ENCODE peak calls at places on chromosomes 5 and 9, in eight cellular contexts. O is bronchial epithelial cell, Z is hepatocyte, H is GM23338, A is adrenal gland, X is heart right ventricle, W is AG04450, Q is sigmoid colon. B is an unnamed sample.
A peak's percentile ranks its signal among the peaks of the same experiment; 100 is the strongest.

GRCh38 chr5:154371687-154372086 is 74.1 kb upstream of the SAP30L start:
- DNase-seq in O (peak; percentile 75), Z (peak; percentile 46), H (no peak), A (no peak), X (peak; percentile 17), W (peak; percentile 73), Q (no peak), B (no peak)

GRCh38 chr9:8799231-8800014 is 999.8 kb upstream of the DMAC1 start:
- DNase-seq in O (no peak), Z (no peak), H (peak; percentile 30), A (no peak), X (no peak), W (no peak), Q (no peak), B (no peak)

GRCh38 chr9:124654431-124654830 is 116.7 kb downstream of the NR6A1 start:
- DNase-seq in O (peak; percentile 33), Z (no peak), H (no peak), A (no peak), X (no peak), W (no peak), Q (no peak), B (no peak)

GRCh38 chr5:135442387-135443256 is 4.5 kb downstream of the DCANP1 start:
- DNase-seq in O (no peak), Z (no peak), H (no peak), A (no peak), X (no peak), W (no peak), Q (peak; percentile 46), B (peak; percentile 82)

GRCh38 chr9:17847908-17848307 is 269.0 kb downstream of the SH3GL2 start:
- DNase-seq in O (no peak), Z (no peak), H (no peak), A (no peak), X (no peak), W (no peak), Q (no peak), B (no peak)

GRCh38 chr5:179264053-179264540 is 81.2 kb downstream of the ADAMTS2 start:
- DNase-seq in O (no peak), Z (no peak), H (no peak), A (peak; percentile 11), X (no peak), W (no peak), Q (peak; percentile 56), B (peak; percentile 70)

GRCh38 chr9:87184956-87185642 is 237.8 kb upstream of the GAS1 start:
- DNase-seq in O (no peak), Z (no peak), H (no peak), A (no peak), X (no peak), W (no peak), Q (no peak), B (no peak)

GRCh38 chr5:78717674-78718073 is 69.1 kb upstream of the LHFPL2 start:
- DNase-seq in O (peak; percentile 18), Z (peak; percentile 47), H (no peak), A (no peak), X (no peak), W (peak; percentile 36), Q (no peak), B (no peak)

GRCh38 chr5:160749682-160750081 is 102.3 kb downstream of the ATP10B start:
- DNase-seq in O (no peak), Z (no peak), H (no peak), A (no peak), X (no peak), W (no peak), Q (no peak), B (no peak)

GRCh38 chr5:105929865-105930264 is 1740.9 kb downstream of the EFNA5 start:
- DNase-seq in O (no peak), Z (no peak), H (no peak), A (no peak), X (no peak), W (no peak), Q (no peak), B (no peak)

GRCh38 chr9:27539479-27540441 is 10.1 kb upstream of the MOB3B start:
- DNase-seq in O (peak; percentile 82), Z (peak; percentile 45), H (no peak), A (no peak), X (no peak), W (peak; percentile 51), Q (peak; percentile 83), B (no peak)

GRCh38 chr5:33834334-33834733 is 57.5 kb downstream of the ADAMTS12 start:
- DNase-seq in O (no peak), Z (no peak), H (no peak), A (no peak), X (no peak), W (no peak), Q (no peak), B (no peak)

GRCh38 chr5:1378096-1378495 is 33.2 kb upstream of the CLPTM1L start:
- DNase-seq in O (no peak), Z (no peak), H (no peak), A (no peak), X (no peak), W (no peak), Q (no peak), B (no peak)

GRCh38 chr5:178162481-178162880 is 8.8 kb upstream of the NHP2 start:
- DNase-seq in O (no peak), Z (no peak), H (no peak), A (no peak), X (no peak), W (no peak), Q (no peak), B (no peak)

GRCh38 chr9:137129089-137129455 is 9.9 kb upstream of the GRIN1 start:
- DNase-seq in O (no peak), Z (no peak), H (peak; percentile 57), A (no peak), X (no peak), W (no peak), Q (no peak), B (no peak)

GRCh38 chr5:89686081-89686765 is 723.3 kb downstream of the CETN3 start:
- DNase-seq in O (no peak), Z (peak; percentile 26), H (no peak), A (no peak), X (no peak), W (no peak), Q (no peak), B (no peak)

GRCh38 chr5:52909192-52909591 is 80.0 kb upstream of the ITGA2 start:
- DNase-seq in O (no peak), Z (no peak), H (no peak), A (no peak), X (peak; percentile 12), W (no peak), Q (no peak), B (no peak)

GRCh38 chr5:11182441-11183080 is 421.5 kb upstream of the DAP start:
- DNase-seq in O (peak; percentile 7), Z (peak; percentile 60), H (peak; percentile 85), A (peak; percentile 29), X (no peak), W (no peak), Q (no peak), B (no peak)

GRCh38 chr5:1666812-1667588 is 132.6 kb downstream of the MRPL36 start:
- DNase-seq in O (no peak), Z (peak; percentile 82), H (peak; percentile 73), A (peak; percentile 72), X (no peak), W (no peak), Q (no peak), B (no peak)

GRCh38 chr9:109107402-109108240 is 12.1 kb downstream of the TMEM245 start:
- DNase-seq in O (peak; percentile 74), Z (peak; percentile 48), H (no peak), A (peak; percentile 55), X (no peak), W (no peak), Q (no peak), B (no peak)

GRCh38 chr5:174336479-174336878 is 291.0 kb downstream of the NSG2 start:
- DNase-seq in O (no peak), Z (no peak), H (no peak), A (no peak), X (no peak), W (no peak), Q (no peak), B (no peak)
- H3K4me3 ChIP-seq in O (no peak overlapping the region), Z (no peak overlapping the region), H (no peak overlapping the region), A (no peak overlapping the region), X (no peak overlapping the region), W (no peak overlapping the region), Q (no peak overlapping the region), B (no peak overlapping the region)

GRCh38 chr5:2750026-2750757 is 1.3 kb downstream of the IRX2 start:
- DNase-seq in O (no peak), Z (peak; percentile 45), H (peak; percentile 93), A (peak; percentile 12), X (no peak), W (no peak), Q (no peak), B (no peak)
- H3K27me3 ChIP-seq in O (no peaks in the 10 kb centered on the region), Z (peaks cover 38% of the 10 kb centered on the region), H (peaks cover 84% of the 10 kb centered on the region), A (peaks cover 92% of the 10 kb centered on the region), X (peaks cover 94% of the 10 kb centered on the region), W (peaks cover 46% of the 10 kb centered on the region), Q (peaks cover 98% of the 10 kb centered on the region), B (peaks cover 12% of the 10 kb centered on the region)

GRCh38 chr5:165157209-165157608 is 1651.8 kb downstream of the MAT2B start:
- DNase-seq in O (no peak), Z (no peak), H (no peak), A (no peak), X (no peak), W (no peak), Q (no peak), B (no peak)

GRCh38 chr5:165161204-165161603 is 1655.8 kb downstream of the MAT2B start:
- DNase-seq in O (no peak), Z (no peak), H (peak; percentile 62), A (no peak), X (no peak), W (no peak), Q (no peak), B (no peak)
- TF ChIP-seq CTCF in O (no peak), Z (no peak), H (peak; percentile 56), A (no peak), X (no peak), W (peak; percentile 34), Q (no peak), B (no peak)

GRCh38 chr5:124057161-124057814 is 545.3 kb downstream of the CSNK1G3 start:
- DNase-seq in O (peak; percentile 41), Z (peak; percentile 16), H (no peak), A (peak; percentile 25), X (no peak), W (no peak), Q (peak; percentile 66), B (no peak)
- H3K4me3 ChIP-seq in O (no peak overlapping the region), Z (no peak overlapping the region), H (no peak overlapping the region), A (no peak overlapping the region), X (peak overlapping the region; percentile 18), W (no peak overlapping the region), Q (no peak overlapping the region), B (peak overlapping the region; percentile 2)

GRCh38 chr5:139950436-139950835 is 92.7 kb downstream of the NRG2 start:
- DNase-seq in O (no peak), Z (no peak), H (no peak), A (no peak), X (no peak), W (no peak), Q (no peak), B (no peak)

GRCh38 chr5:139952464-139953070 is 90.5 kb downstream of the NRG2 start:
- DNase-seq in O (no peak), Z (no peak), H (no peak), A (no peak), X (no peak), W (no peak), Q (no peak), B (no peak)

GRCh38 chr5:139951296-139951924 is 91.7 kb downstream of the NRG2 start:
- DNase-seq in O (no peak), Z (no peak), H (no peak), A (no peak), X (no peak), W (no peak), Q (no peak), B (no peak)

GRCh38 chr5:139951983-139952382 is 91.1 kb downstream of the NRG2 start:
- DNase-seq in O (no peak), Z (no peak), H (no peak), A (no peak), X (no peak), W (no peak), Q (no peak), B (no peak)

GRCh38 chr5:139949710-139950109 is 93.4 kb downstream of the NRG2 start:
- DNase-seq in O (no peak), Z (no peak), H (peak; percentile 41), A (no peak), X (peak; percentile 65), W (no peak), Q (no peak), B (no peak)
- H3K27me3 ChIP-seq in O (peaks cover 13% of the 10 kb centered on the region), Z (peaks cover 17% of the 10 kb centered on the region), H (no peaks in the 10 kb centered on the region), A (no peaks in the 10 kb centered on the region), X (no peaks in the 10 kb centered on the region), W (peaks cover 4% of the 10 kb centered on the region), Q (no peaks in the 10 kb centered on the region), B (no peaks in the 10 kb centered on the region)